ENCODE peak calls at places on chromosomes 3 and 15, in seven cellular contexts. B is HCT116, H is GM23248, G is PC-9, T is GM23338, A is MM.1S, C is OCI-LY7. X is an unnamed sample. For H3K9me2 and H3K4me1, the result is how much of the 10 kb centered on the place peaks cover.

GRCh38 chr3:151971194-151971771 is 97.8 kb downstream of the SUCNR1 start:
- DNase-seq in B (no peak), H (no peak), G (no peak), T (no peak), A (no peak), C (no peak), X (no peak)

GRCh38 chr3:72137865-72138861 is 353.2 kb upstream of the PROK2 start:
- DNase-seq in B (no peak), H (no peak), G (no peak), T (no peak), A (no peak), C (no peak), X (peak)

GRCh38 chr3:116929534-116930222 is 220.1 kb downstream of the TUSC7 start:
- DNase-seq in B (no peak), H (no peak), G (no peak), T (no peak), A (no peak), C (no peak), X (no peak)

GRCh38 chr3:16600771-16601538 is 4.3 kb downstream of the DAZL start:
- DNase-seq in B (peak), H (peak), G (peak), T (peak), A (peak), C (peak), X (peak)

GRCh38 chr3:119559441-119559963 is at the start of gene CD80:
- DNase-seq in B (peak), H (peak), G (peak), T (peak), A (peak), C (peak), X (peak)

GRCh38 chr3:160374472-160374871 is 24.6 kb downstream of the IFT80 start:
- DNase-seq in B (no peak), H (peak), G (no peak), T (no peak), A (no peak), C (no peak), X (no peak)

GRCh38 chr3:72145506-72146380 is 360.8 kb upstream of the PROK2 start:
- DNase-seq in B (no peak), H (peak), G (no peak), T (peak), A (no peak), C (no peak), X (no peak)

GRCh38 chr3:54917172-54917571 is 10.7 kb downstream of the LRTM1 start:
- DNase-seq in B (no peak), H (peak), G (no peak), T (no peak), A (no peak), C (no peak), X (no peak)

GRCh38 chr3:53776494-53777101 is 69.6 kb downstream of the CHDH start:
- DNase-seq in B (no peak), H (peak), G (no peak), T (no peak), A (no peak), C (no peak), X (no peak)

GRCh38 chr3:125072310-125072709 is 16.5 kb upstream of the HEG1 start:
- DNase-seq in B (no peak), H (peak), G (no peak), T (no peak), A (no peak), C (no peak), X (no peak)

GRCh38 chr3:194989251-194989650 is 281.7 kb downstream of the XXYLT1 start:
- DNase-seq in B (no peak), H (peak), G (no peak), T (no peak), A (no peak), C (no peak), X (no peak)

GRCh38 chr3:60045686-60046085 is 995.9 kb upstream of the CFAP20DC start:
- DNase-seq in B (no peak), H (no peak), G (no peak), T (no peak), A (no peak), C (no peak), X (no peak)

GRCh38 chr15:79811406-79812405 is 85.1 kb downstream of the MTHFS start:
- DNase-seq in B (no peak), H (peak), G (no peak), T (no peak), A (no peak), C (no peak), X (no peak)

GRCh38 chr15:60074181-60074885 is 70.2 kb downstream of the FOXB1 start:
- DNase-seq in B (no peak), H (peak), G (no peak), T (no peak), A (no peak), C (no peak), X (no peak)

GRCh38 chr3:114565201-114565600 is 271.4 kb downstream of the TIGIT start:
- DNase-seq in B (no peak), H (peak), G (no peak), T (no peak), A (no peak), C (no peak), X (no peak)

GRCh38 chr3:38000965-38001455 is 10.4 kb downstream of the VILL start:
- DNase-seq in B (no peak), H (no peak), G (no peak), T (no peak), A (no peak), C (no peak), X (no peak)

GRCh38 chr3:10758304-10759037 is 57.6 kb upstream of the SLC6A11 start:
- DNase-seq in B (peak), H (peak), G (peak), T (peak), A (peak), C (peak), X (peak)

GRCh38 chr3:195870442-195870841 is 37.9 kb downstream of the TNK2 start:
- DNase-seq in B (no peak), H (peak), G (peak), T (no peak), A (no peak), C (no peak), X (no peak)

GRCh38 chr3:58564456-58565160 is 12.6 kb downstream of the FAM107A start:
- DNase-seq in B (no peak), H (peak), G (peak), T (no peak), A (no peak), C (no peak), X (no peak)

GRCh38 chr3:41683666-41684350 is 278.1 kb downstream of the ULK4 start:
- DNase-seq in B (no peak), H (peak), G (no peak), T (no peak), A (no peak), C (no peak), X (no peak)

GRCh38 chr3:192108820-192109219 is 618.5 kb downstream of the FGF12 start:
- DNase-seq in B (no peak), H (no peak), G (no peak), T (no peak), A (no peak), C (no peak), X (no peak)

GRCh38 chr3:112811150-112811884 is 35.3 kb downstream of the CD200R1L start:
- DNase-seq in B (no peak), H (peak), G (no peak), T (no peak), A (no peak), C (no peak), X (no peak)

GRCh38 chr3:185687479-185687878 is 101.4 kb downstream of the SENP2 start:
- DNase-seq in B (no peak), H (peak), G (peak), T (no peak), A (no peak), C (no peak), X (no peak)

GRCh38 chr3:160633361-160634083 is 43.4 kb upstream of the ARL14 start:
- DNase-seq in B (no peak), H (no peak), G (no peak), T (no peak), A (no peak), C (no peak), X (no peak)

GRCh38 chr3:167762296-167762695 is 26.8 kb downstream of the SERPINI1 start:
- DNase-seq in B (no peak), H (no peak), G (no peak), T (no peak), A (peak), C (no peak), X (no peak)

GRCh38 chr15:63501256-63502089 is 2.9 kb upstream of the USP3 start:
- DNase-seq in B (no peak), H (peak), G (peak), T (peak), A (no peak), C (peak), X (no peak)

GRCh38 chr15:69422336-69422895 is 8.3 kb downstream of the KIF23 start:
- DNase-seq in B (no peak), H (no peak), G (no peak), T (no peak), A (no peak), C (no peak), X (no peak)

GRCh38 chr15:31487811-31488436 is 161.3 kb downstream of the KLF13 start:
- DNase-seq in B (no peak), H (peak), G (no peak), T (no peak), A (peak), C (peak), X (no peak)

GRCh38 chr3:5726618-5727017 is 539.1 kb downstream of the EDEM1 start:
- DNase-seq in B (no peak), H (no peak), G (no peak), T (no peak), A (no peak), C (no peak), X (no peak)

GRCh38 chr3:170428095-170428494 is 9.4 kb downstream of the CLDN11 start:
- DNase-seq in B (no peak), H (no peak), G (no peak), T (no peak), A (no peak), C (no peak), X (no peak)

GRCh38 chr3:66993082-66993481 is 5.0 kb upstream of the KBTBD8 start:
- DNase-seq in B (no peak), H (no peak), G (no peak), T (peak), A (no peak), C (no peak), X (no peak)

GRCh38 chr3:71523628-71524027 is 59.9 kb downstream of the FOXP1 start:
- DNase-seq in B (no peak), H (no peak), G (no peak), T (no peak), A (no peak), C (no peak), X (no peak)

GRCh38 chr15:38994310-38994709 is 429.7 kb upstream of the RASGRP1 start:
- DNase-seq in B (no peak), H (no peak), G (no peak), T (no peak), A (no peak), C (no peak), X (peak)

GRCh38 chr3:13192471-13193213 is 119.4 kb upstream of the IQSEC1 start:
- DNase-seq in B (no peak), H (peak), G (no peak), T (peak), A (no peak), C (no peak), X (no peak)

GRCh38 chr15:76150508-76150907 is 90.7 kb downstream of the TMEM266 start:
- DNase-seq in B (no peak), H (peak), G (no peak), T (no peak), A (no peak), C (no peak), X (peak)

GRCh38 chr3:181292984-181293383 is 303.4 kb upstream of the DNAJC19 start:
- DNase-seq in B (no peak), H (peak), G (no peak), T (no peak), A (no peak), C (no peak), X (no peak)
- H3K9me2 ChIP-seq in B (under half), H (under half), G (under half), T (under half), A (under half), C (under half), X (under half)

DNA sequence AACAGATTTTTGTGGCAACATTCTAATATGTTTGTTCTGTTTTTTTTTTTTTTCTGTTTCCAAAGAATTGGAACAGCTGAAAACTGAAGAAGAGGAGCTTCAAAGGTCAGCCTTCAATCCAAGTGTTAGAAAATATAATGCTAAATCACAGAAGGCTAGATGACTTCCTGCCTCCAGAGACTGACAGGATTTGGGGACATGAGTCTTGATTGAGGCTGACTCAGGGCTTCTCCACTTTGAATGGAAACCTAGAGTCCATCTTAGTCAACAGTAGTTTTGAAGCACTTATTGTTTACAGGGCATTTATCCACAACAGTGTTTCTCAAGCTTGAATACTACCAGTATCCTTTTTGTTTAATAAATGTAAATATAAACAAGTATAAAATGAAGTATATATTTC is 44.5 kb upstream of the RAD51 start:
- DNase-seq in B (no peak), H (no peak), G (no peak), T (no peak), A (no peak), C (no peak), X (no peak)
- H2AFZ ChIP-seq in B (no peak), H (peak), G (no peak), T (no peak), A (no peak), C (no peak), X (no peak)

GRCh38 chr3:9397911-9398714 is 698 bp downstream of the SETD5 start:
- DNase-seq in B (no peak), H (peak), G (peak), T (peak), A (peak), C (peak), X (peak)
- H3K4me1 ChIP-seq in B (under half), H (half or more), G (half or more), T (under half), A (under half), C (half or more), X (half or more)

DNA sequence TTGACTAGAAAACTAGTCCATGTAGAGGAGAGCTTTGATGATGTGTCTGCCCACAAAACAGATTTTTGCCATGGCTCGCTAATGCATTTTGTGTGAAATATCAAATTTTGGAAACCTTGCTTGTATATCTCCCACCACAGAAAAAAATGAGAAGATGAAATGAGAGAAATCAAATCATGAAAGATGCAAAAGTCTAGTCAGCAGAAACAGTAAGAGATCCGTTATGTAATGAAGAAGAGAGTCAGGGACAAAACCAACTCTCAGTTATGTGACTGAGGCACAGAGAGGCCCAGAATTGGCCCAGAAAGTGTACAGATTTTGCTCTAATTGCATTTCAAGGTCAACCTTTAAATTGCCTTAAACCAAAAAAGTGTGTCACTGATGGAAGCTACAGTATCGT is 107.0 kb downstream of the FILIP1L start:
- DNase-seq in B (no peak), H (no peak), G (no peak), T (no peak), A (no peak), C (no peak), X (no peak)
- H3K9me2 ChIP-seq in B (under half), H (under half), G (under half), T (under half), A (under half), C (under half), X (under half)

DNA sequence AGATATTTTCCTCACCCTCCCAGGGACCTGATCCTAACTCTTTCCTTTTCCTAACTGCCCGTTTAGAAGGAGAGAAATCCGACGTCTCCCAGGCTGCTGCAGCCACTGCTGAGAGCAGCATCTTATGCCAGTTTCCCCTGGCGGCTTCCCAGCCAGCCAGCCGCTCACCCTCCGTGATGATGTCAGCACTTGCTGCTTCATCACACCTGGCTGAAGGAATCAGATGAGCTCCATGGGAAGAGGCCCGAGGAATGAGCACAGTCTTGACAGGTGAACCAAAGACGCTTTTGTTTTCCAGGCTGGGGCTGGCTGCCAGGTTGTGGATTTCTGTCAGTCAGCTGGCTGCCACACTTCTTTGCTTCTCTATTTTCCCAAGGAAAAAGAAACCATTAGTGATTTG is 445.1 kb upstream of the RBMS3 start:
- DNase-seq in B (no peak), H (peak), G (peak), T (peak), A (no peak), C (no peak), X (no peak)
- H2AFZ ChIP-seq in B (no peak), H (no peak), G (no peak), T (no peak), A (no peak), C (no peak), X (no peak)

GRCh38 chr15:73594109-73594508 is 39.1 kb downstream of the NPTN start:
- DNase-seq in B (no peak), H (no peak), G (no peak), T (no peak), A (no peak), C (no peak), X (no peak)
- H3K4me1 ChIP-seq in B (under half), H (under half), G (under half), T (under half), A (under half), C (under half), X (under half)

DNA sequence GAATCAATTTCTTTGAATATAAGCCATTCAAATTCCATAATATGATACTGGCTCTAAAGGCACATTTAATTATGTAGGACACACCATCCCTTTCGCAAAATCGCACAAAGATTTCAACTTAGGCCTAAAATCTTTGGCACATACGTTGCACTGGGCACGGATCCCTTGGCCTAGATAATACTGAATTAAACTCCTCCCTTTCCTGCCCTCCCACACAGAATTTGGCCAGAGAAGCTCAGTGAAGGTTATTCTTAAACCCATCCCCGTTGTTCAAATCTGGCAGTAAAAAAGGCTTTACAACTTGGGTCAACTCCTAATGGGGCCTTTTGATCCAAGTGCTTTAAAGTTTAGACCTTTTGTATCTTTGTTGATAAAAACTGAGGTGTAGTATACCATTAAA is 247.2 kb downstream of the PTPRG start:
- DNase-seq in B (no peak), H (peak), G (no peak), T (no peak), A (no peak), C (no peak), X (no peak)
- H3K9me2 ChIP-seq in B (under half), H (under half), G (under half), T (under half), A (under half), C (under half), X (under half)

DNA sequence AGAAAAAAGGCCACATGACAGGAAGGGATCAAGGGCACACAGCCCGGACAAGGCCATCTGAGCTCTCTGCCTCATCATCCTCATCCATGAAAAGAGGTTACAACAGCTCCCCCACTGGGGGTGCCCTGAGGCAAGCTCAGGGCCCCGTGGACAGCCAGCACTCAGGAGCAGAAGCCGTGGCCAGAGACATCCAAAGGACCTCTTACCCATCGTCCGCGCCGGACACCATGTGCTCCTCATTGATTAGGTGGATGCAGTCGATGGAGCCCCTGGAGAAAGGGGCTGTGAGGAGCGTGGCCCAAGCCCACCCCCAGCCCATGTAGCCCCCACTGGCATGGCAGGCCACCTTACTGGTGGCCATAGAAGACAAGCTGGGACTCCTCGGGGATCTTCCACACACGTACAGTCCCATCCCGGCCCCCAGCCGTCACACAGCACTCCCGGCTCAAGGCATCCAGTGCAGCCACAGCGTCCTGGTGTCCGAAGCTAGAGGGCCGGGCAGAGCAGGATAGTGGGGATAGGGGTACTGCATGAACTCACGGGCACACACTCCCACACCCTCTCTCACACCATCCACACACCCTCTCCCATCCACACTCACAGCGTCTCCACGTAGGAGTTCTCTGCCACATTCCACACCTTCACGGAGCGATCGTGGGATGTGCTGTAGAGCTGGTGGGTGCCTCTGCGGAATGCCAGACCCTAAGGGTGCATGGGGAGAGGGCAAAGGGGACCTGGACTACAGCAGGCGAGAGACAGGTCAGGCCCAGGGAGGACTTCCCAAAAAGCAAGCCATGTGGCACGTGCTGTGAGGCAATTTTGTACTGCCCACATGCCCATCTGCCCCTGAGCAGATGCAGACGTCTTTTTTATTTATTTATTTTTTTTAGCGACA is 6.5 kb downstream of the RRP9 start:
- DNase-seq in B (no peak), H (no peak), G (no peak), T (no peak), A (no peak), C (no peak), X (no peak)
- H2AFZ ChIP-seq in B (no peak), H (no peak), G (no peak), T (no peak), A (no peak), C (no peak), X (no peak)